ENCODE peak calls at places on chromosome X, in seven cellular contexts. One of them, this sample, is unnamed.

GRCh38 chrX:77742788-77743476 is 43.1 kb downstream of the ATRX start:
- DNase-seq in gastrocnemius medialis: peak
- DNase-seq in PC-3: no peak
- DNase-seq in lower lobe of right lung: no peak
- DNase-seq in uterus: no peak
- DNase-seq in heart right ventricle: peak
- DNase-seq in Peyer's patch: no peak
- DNase-seq in this sample: peak

GRCh38 chrX:40105016-40105790 is 7.4 kb upstream of the BCOR start:
- DNase-seq in heart right ventricle: peak
- DNase-seq in uterus: no peak
- DNase-seq in PC-3: no peak
- DNase-seq in gastrocnemius medialis: peak
- DNase-seq in lower lobe of right lung: peak
- DNase-seq in Peyer's patch: peak
- DNase-seq in this sample: no peak

GRCh38 chrX:91279479-91279878 is 155.2 kb upstream of the PABPC5 start:
- DNase-seq in uterus: no peak
- DNase-seq in heart right ventricle: no peak
- DNase-seq in PC-3: no peak
- DNase-seq in lower lobe of right lung: peak
- DNase-seq in Peyer's patch: no peak
- DNase-seq in gastrocnemius medialis: no peak
- DNase-seq in this sample: no peak

GRCh38 chrX:35101901-35102300 is 159.3 kb downstream of the FAM47B start:
- DNase-seq in Peyer's patch: no peak
- DNase-seq in heart right ventricle: no peak
- DNase-seq in PC-3: peak
- DNase-seq in lower lobe of right lung: no peak
- DNase-seq in gastrocnemius medialis: no peak
- DNase-seq in uterus: no peak
- DNase-seq in this sample: no peak

GRCh38 chrX:14380044-14380443 is 149.3 kb upstream of the GLRA2 start:
- DNase-seq in PC-3: no peak
- DNase-seq in Peyer's patch: no peak
- DNase-seq in uterus: no peak
- DNase-seq in heart right ventricle: no peak
- DNase-seq in lower lobe of right lung: no peak
- DNase-seq in gastrocnemius medialis: no peak
- DNase-seq in this sample: no peak

GRCh38 chrX:48902776-48903175 is 5.0 kb downstream of the PQBP1 start:
- DNase-seq in uterus: no peak
- DNase-seq in gastrocnemius medialis: no peak
- DNase-seq in PC-3: no peak
- DNase-seq in Peyer's patch: no peak
- DNase-seq in heart right ventricle: no peak
- DNase-seq in lower lobe of right lung: no peak
- DNase-seq in this sample: no peak

GRCh38 chrX:129686422-129686948 is 31.7 kb upstream of the APLN start:
- DNase-seq in PC-3: no peak
- DNase-seq in uterus: peak
- DNase-seq in heart right ventricle: peak
- DNase-seq in lower lobe of right lung: no peak
- DNase-seq in gastrocnemius medialis: no peak
- DNase-seq in Peyer's patch: no peak
- DNase-seq in this sample: no peak

GRCh38 chrX:20729421-20729820 is 462.7 kb upstream of the RPS6KA3 start:
- DNase-seq in PC-3: peak
- DNase-seq in heart right ventricle: no peak
- DNase-seq in lower lobe of right lung: no peak
- DNase-seq in uterus: no peak
- DNase-seq in gastrocnemius medialis: no peak
- DNase-seq in Peyer's patch: no peak
- DNase-seq in this sample: no peak

GRCh38 chrX:151901821-151902220 is 10.9 kb upstream of the MAGEA4 start:
- DNase-seq in heart right ventricle: no peak
- DNase-seq in lower lobe of right lung: no peak
- DNase-seq in PC-3: no peak
- DNase-seq in Peyer's patch: no peak
- DNase-seq in uterus: no peak
- DNase-seq in gastrocnemius medialis: no peak
- DNase-seq in this sample: no peak

GRCh38 chrX:43469391-43470054 is 186.6 kb upstream of the MAOA start:
- DNase-seq in uterus: no peak
- DNase-seq in Peyer's patch: no peak
- DNase-seq in gastrocnemius medialis: no peak
- DNase-seq in lower lobe of right lung: no peak
- DNase-seq in heart right ventricle: no peak
- DNase-seq in PC-3: no peak
- DNase-seq in this sample: no peak

GRCh38 chrX:40154853-40155616 is 57.3 kb upstream of the BCOR start:
- DNase-seq in Peyer's patch: no peak
- DNase-seq in uterus: peak
- DNase-seq in PC-3: peak
- DNase-seq in heart right ventricle: peak
- DNase-seq in lower lobe of right lung: peak
- DNase-seq in gastrocnemius medialis: peak
- DNase-seq in this sample: peak

GRCh38 chrX:78886550-78886949 is 58.6 kb upstream of the P2RY10 start:
- DNase-seq in heart right ventricle: no peak
- DNase-seq in lower lobe of right lung: no peak
- DNase-seq in gastrocnemius medialis: no peak
- DNase-seq in PC-3: peak
- DNase-seq in uterus: no peak
- DNase-seq in Peyer's patch: no peak
- DNase-seq in this sample: no peak

GRCh38 chrX:50200907-50201306 is at the start of gene AKAP4:
- DNase-seq in heart right ventricle: no peak
- DNase-seq in uterus: no peak
- DNase-seq in PC-3: no peak
- DNase-seq in lower lobe of right lung: no peak
- DNase-seq in Peyer's patch: no peak
- DNase-seq in gastrocnemius medialis: no peak
- DNase-seq in this sample: no peak

GRCh38 chrX:28628101-28628500 is 40.9 kb downstream of the IL1RAPL1 start:
- DNase-seq in PC-3: no peak
- DNase-seq in Peyer's patch: no peak
- DNase-seq in heart right ventricle: no peak
- DNase-seq in lower lobe of right lung: no peak
- DNase-seq in uterus: no peak
- DNase-seq in gastrocnemius medialis: no peak
- DNase-seq in this sample: no peak

GRCh38 chrX:94216738-94217137 is 542.7 kb downstream of the FAM133A start:
- DNase-seq in PC-3: no peak
- DNase-seq in gastrocnemius medialis: no peak
- DNase-seq in uterus: no peak
- DNase-seq in lower lobe of right lung: no peak
- DNase-seq in Peyer's patch: no peak
- DNase-seq in heart right ventricle: no peak
- DNase-seq in this sample: no peak

GRCh38 chrX:46260502-46260901 is 284.7 kb downstream of the ZNF674 start:
- DNase-seq in PC-3: peak
- DNase-seq in lower lobe of right lung: no peak
- DNase-seq in gastrocnemius medialis: no peak
- DNase-seq in heart right ventricle: no peak
- DNase-seq in Peyer's patch: no peak
- DNase-seq in uterus: no peak
- DNase-seq in this sample: no peak

GRCh38 chrX:147901476-147902126 is 10.1 kb upstream of the FMR1 start:
- DNase-seq in heart right ventricle: no peak
- DNase-seq in uterus: no peak
- DNase-seq in lower lobe of right lung: no peak
- DNase-seq in gastrocnemius medialis: no peak
- DNase-seq in Peyer's patch: no peak
- DNase-seq in PC-3: no peak
- DNase-seq in this sample: no peak

GRCh38 chrX:132591719-132592275 is 103.0 kb upstream of the MBNL3 start:
- DNase-seq in Peyer's patch: no peak
- DNase-seq in PC-3: no peak
- DNase-seq in lower lobe of right lung: no peak
- DNase-seq in uterus: no peak
- DNase-seq in gastrocnemius medialis: no peak
- DNase-seq in heart right ventricle: no peak
- DNase-seq in this sample: no peak

GRCh38 chrX:68929332-68930150 is 100.7 kb downstream of the EFNB1 start:
- DNase-seq in uterus: peak
- DNase-seq in Peyer's patch: no peak
- DNase-seq in heart right ventricle: peak
- DNase-seq in gastrocnemius medialis: peak
- DNase-seq in PC-3: peak
- DNase-seq in lower lobe of right lung: no peak
- DNase-seq in this sample: no peak

GRCh38 chrX:54397113-54397512 is 39.3 kb upstream of the WNK3 start:
- DNase-seq in PC-3: no peak
- DNase-seq in Peyer's patch: no peak
- DNase-seq in heart right ventricle: no peak
- DNase-seq in gastrocnemius medialis: no peak
- DNase-seq in uterus: no peak
- DNase-seq in lower lobe of right lung: no peak
- DNase-seq in this sample: no peak

GRCh38 chrX:96432647-96433046 is 252.0 kb upstream of the DIAPH2 start:
- DNase-seq in Peyer's patch: no peak
- DNase-seq in heart right ventricle: no peak
- DNase-seq in lower lobe of right lung: no peak
- DNase-seq in uterus: no peak
- DNase-seq in PC-3: no peak
- DNase-seq in gastrocnemius medialis: no peak
- DNase-seq in this sample: no peak

GRCh38 chrX:155046811-155047528 is 20.3 kb downstream of the FUNDC2 start:
- DNase-seq in Peyer's patch: no peak
- DNase-seq in gastrocnemius medialis: no peak
- DNase-seq in lower lobe of right lung: no peak
- DNase-seq in PC-3: no peak
- DNase-seq in heart right ventricle: no peak
- DNase-seq in uterus: no peak
- DNase-seq in this sample: no peak
- H3K27ac ChIP-seq in Peyer's patch: no peak
- H3K27ac ChIP-seq in gastrocnemius medialis: peak
- H3K27ac ChIP-seq in lower lobe of right lung: no peak
- H3K27ac ChIP-seq in PC-3: no peak
- H3K27ac ChIP-seq in heart right ventricle: no peak
- H3K27ac ChIP-seq in uterus: no peak
- H3K27ac ChIP-seq in this sample: no peak

DNA sequence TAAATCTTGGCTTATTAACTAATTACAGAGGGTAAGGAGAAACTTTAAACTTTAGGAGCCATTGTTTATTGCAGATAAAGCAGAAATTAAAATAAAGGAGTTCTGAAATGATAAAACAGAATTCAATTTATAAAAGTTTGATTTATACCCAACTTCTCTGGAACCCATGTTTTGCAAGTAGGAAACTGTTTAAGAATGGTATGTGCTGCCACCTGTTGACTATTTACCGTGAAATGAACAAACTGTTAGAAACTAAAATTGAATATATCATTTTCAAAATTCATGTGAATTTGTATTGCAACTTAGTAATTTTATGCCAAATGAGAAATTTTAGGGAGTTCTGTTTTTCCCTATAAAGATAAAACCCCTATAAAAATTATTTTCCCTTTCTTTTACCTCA is 11.0 kb upstream of the TBC1D8B start:
- DNase-seq in heart right ventricle: no peak
- DNase-seq in uterus: no peak
- DNase-seq in Peyer's patch: no peak
- DNase-seq in lower lobe of right lung: no peak
- DNase-seq in gastrocnemius medialis: no peak
- DNase-seq in PC-3: peak
- DNase-seq in this sample: no peak
- TF ChIP-seq CTCF in heart right ventricle: peak
- TF ChIP-seq CTCF in uterus: no peak
- TF ChIP-seq CTCF in Peyer's patch: no peak
- TF ChIP-seq CTCF in lower lobe of right lung: peak
- TF ChIP-seq CTCF in gastrocnemius medialis: no peak
- TF ChIP-seq CTCF in PC-3: peak
- TF ChIP-seq CTCF in this sample: no peak

GRCh38 chrX:154458954-154459829 is 1.1 kb downstream of the PLXNA3 start:
- DNase-seq in lower lobe of right lung: peak
- DNase-seq in PC-3: peak
- DNase-seq in Peyer's patch: peak
- DNase-seq in uterus: no peak
- DNase-seq in heart right ventricle: peak
- DNase-seq in gastrocnemius medialis: peak
- DNase-seq in this sample: peak
- H3K4me3 ChIP-seq in lower lobe of right lung: peak
- H3K4me3 ChIP-seq in PC-3: peak
- H3K4me3 ChIP-seq in Peyer's patch: peak
- H3K4me3 ChIP-seq in uterus: peak
- H3K4me3 ChIP-seq in heart right ventricle: peak
- H3K4me3 ChIP-seq in gastrocnemius medialis: peak
- H3K4me3 ChIP-seq in this sample: peak

GRCh38 chrX:2897311-2897689 is 31.8 kb downstream of the ARSD start:
- DNase-seq in Peyer's patch: no peak
- DNase-seq in lower lobe of right lung: no peak
- DNase-seq in gastrocnemius medialis: no peak
- DNase-seq in heart right ventricle: no peak
- DNase-seq in uterus: no peak
- DNase-seq in PC-3: peak
- DNase-seq in this sample: no peak

GRCh38 chrX:2903366-2903765 is 25.8 kb downstream of the ARSD start:
- DNase-seq in heart right ventricle: no peak
- DNase-seq in lower lobe of right lung: no peak
- DNase-seq in Peyer's patch: no peak
- DNase-seq in gastrocnemius medialis: no peak
- DNase-seq in uterus: no peak
- DNase-seq in PC-3: no peak
- DNase-seq in this sample: no peak

GRCh38 chrX:2898861-2899512 is 30.2 kb downstream of the ARSD start:
- DNase-seq in Peyer's patch: no peak
- DNase-seq in uterus: no peak
- DNase-seq in heart right ventricle: no peak
- DNase-seq in gastrocnemius medialis: no peak
- DNase-seq in PC-3: peak
- DNase-seq in lower lobe of right lung: no peak
- DNase-seq in this sample: no peak

GRCh38 chrX:2902841-2903240 is 26.3 kb downstream of the ARSD start:
- DNase-seq in PC-3: no peak
- DNase-seq in gastrocnemius medialis: no peak
- DNase-seq in lower lobe of right lung: no peak
- DNase-seq in heart right ventricle: no peak
- DNase-seq in uterus: no peak
- DNase-seq in Peyer's patch: no peak
- DNase-seq in this sample: no peak

DNA sequence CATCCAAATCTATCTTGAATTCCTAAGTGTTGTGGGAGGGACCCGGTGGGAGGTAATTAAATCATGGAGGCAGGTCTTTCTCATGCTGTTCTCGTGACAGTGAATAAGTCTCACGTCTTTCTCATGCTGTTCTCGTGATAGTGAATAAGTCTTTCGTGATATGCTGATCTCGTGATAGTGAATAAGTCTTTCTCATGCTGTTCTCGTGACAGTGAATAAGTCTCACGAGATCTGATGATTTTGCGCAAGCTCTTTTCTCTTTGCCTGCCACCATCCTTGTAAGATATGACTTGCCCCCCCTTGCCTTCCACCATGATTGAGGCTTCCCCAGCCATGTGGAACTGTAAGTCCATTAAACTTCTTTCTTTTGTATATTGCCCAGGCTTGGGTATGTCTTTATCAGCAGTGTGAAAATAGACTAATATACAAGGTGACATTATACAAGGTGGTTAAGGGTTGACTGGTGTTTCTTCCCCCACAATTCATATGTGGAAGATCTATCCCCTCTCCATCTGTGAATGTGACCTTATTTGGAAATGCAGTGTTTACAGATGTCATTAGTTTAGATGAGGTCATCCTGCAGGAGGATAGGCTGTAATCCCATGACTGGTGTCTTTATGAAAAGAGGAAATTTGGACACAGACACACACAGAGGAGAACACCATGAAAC is 27.6 kb downstream of the ARSD start:
- DNase-seq in PC-3: no peak
- DNase-seq in lower lobe of right lung: no peak
- DNase-seq in heart right ventricle: no peak
- DNase-seq in Peyer's patch: no peak
- DNase-seq in uterus: no peak
- DNase-seq in gastrocnemius medialis: no peak
- DNase-seq in this sample: no peak
- H3K27ac ChIP-seq in PC-3: no peak
- H3K27ac ChIP-seq in lower lobe of right lung: no peak
- H3K27ac ChIP-seq in heart right ventricle: no peak
- H3K27ac ChIP-seq in Peyer's patch: no peak
- H3K27ac ChIP-seq in uterus: no peak
- H3K27ac ChIP-seq in gastrocnemius medialis: no peak
- H3K27ac ChIP-seq in this sample: no peak

This sample was measured in tibial artery.